ENCODE peak calls at places on chromosome 14, in six cellular contexts. G is fibroblast of villous mesenchyme, D is IMR-90, V is nephron progenitor cell, M is mammary epithelial cell, O is neural progenitor cell. I is an unnamed sample.

GRCh38 chr14:50734950-50735697 is 67.0 kb upstream of the SAV1 start:
- DNase-seq in M (no peak), V (no peak), G (peak; percentile 23), O (no peak), D (no peak), I (no peak)

GRCh38 chr14:92362781-92363235 is 39.8 kb downstream of the SLC24A4 start:
- DNase-seq in M (no peak), D (peak; percentile 13), O (no peak), V (no peak), G (peak; percentile 7), I (no peak)

GRCh38 chr14:78197088-78197487 is 26.9 kb downstream of the NRXN3 start:
- DNase-seq in G (no peak), V (no peak), O (no peak), D (no peak), M (no peak), I (no peak)

GRCh38 chr14:72610831-72611200 is 283.1 kb downstream of the DPF3 start:
- DNase-seq in G (no peak), M (no peak), V (no peak), O (no peak), D (no peak), I (no peak)

GRCh38 chr14:52551696-52552062 is 626 bp downstream of the TXNDC16 start:
- DNase-seq in G (peak; percentile 30), O (peak; percentile 13), M (peak; percentile 40), D (peak; percentile 39), V (no peak), I (no peak)

GRCh38 chr14:55418411-55418810 is 6.8 kb upstream of the ATG14 start:
- DNase-seq in G (no peak), O (no peak), M (no peak), V (no peak), D (no peak), I (no peak)

GRCh38 chr14:83561261-83561660 is 1968.7 kb upstream of the FLRT2 start:
- DNase-seq in O (no peak), D (no peak), M (no peak), G (no peak), V (no peak), I (no peak)

GRCh38 chr14:35201066-35201465 is 78.7 kb downstream of the PRORP start:
- DNase-seq in V (no peak), M (no peak), D (no peak), G (no peak), O (no peak), I (no peak)

GRCh38 chr14:49892301-49892635 is 614 bp upstream of the ARF6 start:
- DNase-seq in D (peak; percentile 82), M (peak; percentile 70), O (no peak), V (no peak), G (peak; percentile 90), I (no peak)

GRCh38 chr14:59125156-59125555 is 63.3 kb upstream of the DAAM1 start:
- DNase-seq in M (no peak), D (no peak), G (no peak), O (no peak), V (no peak), I (no peak)

GRCh38 chr14:69768873-69769272 is 1.9 kb downstream of the SRSF5 start:
- DNase-seq in M (peak; percentile 20), V (no peak), O (no peak), G (no peak), D (no peak), I (no peak)

GRCh38 chr14:53847881-53848280 is 108.7 kb downstream of the BMP4 start:
- DNase-seq in D (no peak), V (no peak), M (no peak), G (no peak), O (no peak), I (no peak)

GRCh38 chr14:103522028-103522581 is 525 bp downstream of the CKB start:
- DNase-seq in O (peak; percentile 66), D (no peak), V (peak; percentile 60), M (no peak), G (no peak), I (no peak)

GRCh38 chr14:32662234-32662633 is 276.4 kb upstream of the NPAS3 start:
- DNase-seq in V (no peak), G (no peak), M (peak; percentile 45), D (no peak), O (no peak), I (no peak)

GRCh38 chr14:91396959-91397815 is 20.4 kb downstream of the CCDC88C start:
- DNase-seq in M (no peak), V (no peak), G (no peak), D (no peak), O (no peak), I (no peak)

GRCh38 chr14:55077155-55077554 is 25.7 kb downstream of the MAPK1IP1L start:
- DNase-seq in D (no peak), V (no peak), G (no peak), O (no peak), M (peak; percentile 83), I (no peak)

GRCh38 chr14:84064756-84065155 is 1465.2 kb upstream of the FLRT2 start:
- DNase-seq in O (peak; percentile 15), D (no peak), M (no peak), G (no peak), V (no peak), I (no peak)

GRCh38 chr14:100069161-100069800 is 4.1 kb downstream of the EVL start:
- DNase-seq in O (no peak), M (no peak), V (no peak), G (no peak), D (no peak), I (no peak)

GRCh38 chr14:60723218-60724079 is 702 bp downstream of the SIX4 start:
- DNase-seq in V (peak; percentile 64), G (peak; percentile 62), O (peak; percentile 83), D (peak; percentile 62), M (peak; percentile 66), I (peak; percentile 56)

GRCh38 chr14:101961011-101961721 is 3.2 kb upstream of the DYNC1H1 start:
- DNase-seq in V (peak; percentile 76), G (peak; percentile 77), O (peak; percentile 90), D (peak; percentile 76), M (peak; percentile 60), I (peak; percentile 69)

GRCh38 chr14:101959277-101959676 is 5.1 kb upstream of the DYNC1H1 start:
- DNase-seq in V (no peak), O (no peak), G (peak; percentile 38), D (no peak), M (no peak), I (no peak)

GRCh38 chr14:101958418-101959185 is 5.8 kb upstream of the DYNC1H1 start:
- DNase-seq in V (no peak), G (no peak), O (no peak), D (no peak), M (no peak), I (no peak)

GRCh38 chr14:101961746-101962502 is 2.4 kb upstream of the DYNC1H1 start:
- DNase-seq in G (no peak), M (no peak), O (no peak), D (no peak), V (no peak), I (no peak)

GRCh38 chr14:101960225-101960624 is 4.1 kb upstream of the DYNC1H1 start:
- DNase-seq in M (no peak), D (no peak), G (no peak), O (peak; percentile 51), V (no peak), I (peak; percentile 41)
- TF ChIP-seq CTCF in M (peak; percentile 53), D (peak; percentile 52), G (peak; percentile 52), O (peak; percentile 56), V (peak; percentile 34), I (peak; percentile 32)

GRCh38 chr14:37343307-37344094 is 145.8 kb downstream of the MIPOL1 start:
- DNase-seq in D (peak; percentile 48), O (no peak), V (no peak), M (no peak), G (peak; percentile 59), I (no peak)

DNA sequence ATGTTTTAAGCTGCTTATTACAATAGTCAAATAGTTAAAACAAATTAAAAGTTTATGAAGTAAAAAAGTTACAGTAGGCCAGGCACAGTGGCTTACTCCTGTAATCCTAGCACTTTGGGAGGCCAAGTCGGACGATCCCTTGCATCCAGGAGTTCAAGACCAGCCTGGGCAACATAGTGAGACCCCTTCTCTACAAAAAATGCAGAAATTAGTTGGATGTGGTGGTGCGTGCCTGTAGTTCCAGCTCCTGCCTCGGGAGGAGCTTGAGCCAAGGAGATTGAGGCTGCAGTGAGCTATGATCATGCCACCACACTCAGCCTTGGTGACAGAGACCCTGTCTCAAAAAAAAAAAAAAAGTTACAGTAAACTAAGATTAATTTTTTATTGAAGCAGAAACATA is 142.6 kb downstream of the MIPOL1 start:
- DNase-seq in D (no peak), G (no peak), O (no peak), V (no peak), M (no peak), I (no peak)
- TF ChIP-seq CTCF in D (no peak), G (no peak), O (peak; percentile 18), V (no peak), M (peak; percentile 25), I (no peak)

GRCh38 chr14:37083599-37083998 is 88.8 kb downstream of the SLC25A21 start:
- DNase-seq in M (no peak), G (no peak), V (no peak), D (no peak), O (no peak), I (no peak)

GRCh38 chr14:37081856-37082255 is 90.5 kb downstream of the SLC25A21 start:
- DNase-seq in D (no peak), G (no peak), V (no peak), M (no peak), O (no peak), I (no peak)

GRCh38 chr14:37078131-37078530 is 94.3 kb downstream of the SLC25A21 start:
- DNase-seq in M (no peak), O (no peak), G (no peak), V (no peak), D (no peak), I (no peak)

GRCh38 chr14:37081220-37081619 is 91.2 kb downstream of the SLC25A21 start:
- DNase-seq in G (no peak), V (no peak), O (no peak), D (peak; percentile 32), M (peak; percentile 93), I (no peak)

GRCh38 chr14:37082431-37082830 is 90.0 kb downstream of the SLC25A21 start:
- DNase-seq in O (no peak), V (no peak), M (no peak), D (no peak), G (no peak), I (no peak)
- TF ChIP-seq CTCF in O (no peak), V (no peak), M (no peak), D (no peak), G (no peak), I (no peak)

DNA sequence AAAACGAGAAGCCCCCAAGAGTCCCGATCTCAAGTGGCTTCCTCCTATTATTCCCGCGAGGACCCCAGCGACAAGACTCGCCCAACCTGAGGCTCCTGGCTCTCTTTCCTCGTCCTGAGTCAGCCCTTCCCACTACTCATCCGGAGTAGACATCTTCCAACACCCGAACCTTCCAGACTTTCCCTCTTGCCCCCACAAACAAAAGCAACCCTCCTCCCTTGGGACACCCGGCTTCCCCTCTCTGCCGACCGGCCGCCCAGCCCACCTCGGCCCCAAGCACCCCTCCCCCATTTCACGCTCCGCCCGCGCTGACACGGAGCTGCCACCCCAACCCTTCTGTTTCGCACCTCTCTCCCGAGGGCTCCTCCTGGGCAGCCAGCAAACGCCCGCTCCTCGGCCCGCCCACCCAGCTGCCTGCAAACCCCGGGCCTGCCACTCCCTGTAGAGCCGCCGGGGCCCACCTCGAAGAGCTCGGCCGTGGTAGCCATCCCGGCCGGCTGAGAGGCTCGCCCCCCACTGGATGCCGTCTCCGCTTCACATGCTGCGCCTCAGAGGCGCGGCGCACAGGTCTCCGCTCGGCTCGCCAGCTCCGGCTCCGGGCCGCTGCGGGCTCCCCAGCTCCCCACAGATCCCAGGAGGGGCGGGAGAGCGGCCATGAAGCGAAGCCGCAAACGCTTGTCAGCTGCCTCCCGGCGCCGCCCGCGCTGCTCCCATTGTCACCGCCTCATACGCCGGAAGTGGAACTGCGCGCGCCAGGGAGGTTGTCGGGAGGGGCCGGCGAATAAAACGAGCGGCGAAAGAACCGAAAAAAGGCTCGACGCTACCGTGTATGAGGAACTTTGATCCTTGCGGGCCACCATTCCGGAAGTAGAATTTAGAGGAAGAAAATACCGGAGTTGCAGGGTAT is at the start of the genes AP5M1 and EXOC5:
- DNase-seq in G (peak; percentile 94), V (peak; percentile 88), M (peak; percentile 93), D (peak; percentile 89), O (peak; percentile 97), I (peak; percentile 89)
- TF ChIP-seq CTCF in G (no peak), V (no peak), M (no peak), D (no peak), O (no peak), I (no peak)